ENCODE peak calls at places on chromosomes 13 and 19, in four cellular contexts. H is memory B cell, D is bronchial epithelial cell, J is adrenal gland. P is an unnamed sample.

GRCh38 chr19:55443824-55444719 is 972 bp upstream of the SHISA7 start:
- DNase-seq in J (no peak), H (no peak), D (no peak), P (no peak)

GRCh38 chr19:49712397-49712859 is 21.5 kb downstream of the CPT1C start:
- DNase-seq in J (peak; percentile 49), D (peak; percentile 3), H (no peak), P (peak; percentile 32)

GRCh38 chr13:99812611-99813010 is 159.0 kb downstream of the ZIC5 start:
- DNase-seq in J (no peak), H (no peak), D (peak; percentile 3), P (peak; percentile 34)

GRCh38 chr19:11538232-11539036 is at the start of gene CNN1:
- DNase-seq in J (no peak), H (no peak), D (no peak), P (no peak)

GRCh38 chr19:12064266-12065099 is at the start of gene ZNF844:
- DNase-seq in D (peak; percentile 56), H (peak; percentile 83), J (peak; percentile 98), P (peak; percentile 97)

GRCh38 chr13:85405316-85405897 is 393.8 kb downstream of the SLITRK6 start:
- DNase-seq in H (no peak), J (no peak), D (no peak), P (no peak)

GRCh38 chr13:98721825-98722510 is 30.5 kb downstream of the SLC15A1 start:
- DNase-seq in D (peak; percentile 81), J (no peak), H (no peak), P (no peak)

GRCh38 chr19:46731007-46731501 is 14.1 kb upstream of the PRKD2 start:
- DNase-seq in H (no peak), J (peak; percentile 72), D (peak; percentile 83), P (peak; percentile 65)

GRCh38 chr13:80529734-80530133 is 188.8 kb upstream of the SPRY2 start:
- DNase-seq in H (no peak), D (peak; percentile 85), J (no peak), P (no peak)

GRCh38 chr19:33467851-33468250 is 53.7 kb downstream of the PEPD start:
- DNase-seq in J (peak; percentile 16), H (no peak), D (no peak), P (no peak)

GRCh38 chr19:8526345-8527062 is 12.5 kb upstream of the ZNF414 start:
- DNase-seq in D (peak; percentile 72), H (no peak), J (peak; percentile 94), P (peak; percentile 92)

GRCh38 chr13:82002693-82003092 is 1661.8 kb upstream of the SPRY2 start:
- DNase-seq in H (no peak), D (no peak), J (no peak), P (no peak)

GRCh38 chr13:36919833-36920611 is at the start of gene SMAD9:
- DNase-seq in H (no peak), J (peak; percentile 63), D (peak; percentile 29), P (peak; percentile 71)

GRCh38 chr13:24683833-24684599 is 3.8 kb downstream of the ATP12A start:
- DNase-seq in D (peak; percentile 15), H (peak; percentile 42), J (peak; percentile 62), P (peak; percentile 79)

GRCh38 chr19:35006342-35006998 is 6.3 kb downstream of the GRAMD1A start:
- DNase-seq in D (peak; percentile 88), H (no peak), J (peak; percentile 83), P (peak; percentile 85)

P was measured in body of pancreas.